ENCODE peak calls at places on chromosomes 6 and 20, in eight cellular contexts. Y is activated naive CD8-positive, alpha-beta T cell treated with anti-CD3 and anti-CD28 coated beads, Interleukin-2, amount 50 U/mL, for 24 hours; O is T-helper 2 cell treated with Interferon-gamma antibody and Interleukin-4, amounts not matched to agents 5 μg/mL and 100 μg/mL, for 36 hours; X is activated CD4-positive, alpha-beta T cell treated with anti-CD3 and anti-CD28 coated beads, Interleukin-2, amount 50 U/mL, for 48 hours; D is activated naive CD4-positive, alpha-beta T cell treated with Interleukin-2 at 50 U/mL for 16 hours; L is NCI-H1417; N is GM23248; B is left lung. E is an unnamed sample.

GRCh38 chr6:3732345-3733141 is 19.0 kb downstream of the PXDC1 start:
- DNase-seq in Y (peak; percentile 68), B (peak; percentile 74), X (peak; percentile 73), D (peak; percentile 66), N (peak; percentile 96), O (peak; percentile 41), L (peak; percentile 86), E (no peak)

GRCh38 chr6:112086744-112087135 is 542 bp downstream of the TUBE1 start:
- DNase-seq in L (peak; percentile 71), X (no peak), N (peak; percentile 72), O (no peak), D (no peak), B (no peak), Y (no peak), E (no peak)

GRCh38 chr6:20873425-20874190 is 339.4 kb downstream of the CDKAL1 start:
- DNase-seq in N (peak; percentile 5), B (no peak), Y (no peak), X (no peak), O (no peak), D (no peak), L (peak; percentile 30), E (no peak)

GRCh38 chr6:168229368-168229752 is 90.2 kb downstream of the DACT2 start:
- DNase-seq in L (no peak), B (no peak), N (no peak), Y (no peak), O (no peak), X (no peak), D (no peak), E (no peak)

GRCh38 chr6:108921547-108922331 is 73.5 kb downstream of the ARMC2 start:
- DNase-seq in X (peak; percentile 40), B (no peak), O (peak; percentile 54), Y (no peak), L (peak; percentile 66), D (peak; percentile 42), N (peak; percentile 71), E (no peak)

GRCh38 chr6:100296810-100297544 is 167.7 kb downstream of the SIM1 start:
- DNase-seq in L (peak; percentile 29), X (no peak), N (peak; percentile 86), Y (no peak), D (no peak), B (no peak), O (no peak), E (no peak)

GRCh38 chr20:64035066-64035932 is 683 bp upstream of the C20orf204 start:
- DNase-seq in Y (peak; percentile 60), D (peak; percentile 45), O (peak; percentile 47), L (no peak), B (no peak), N (no peak), X (peak; percentile 61), E (no peak)

GRCh38 chr20:44990425-44990824 is 24.1 kb downstream of the STK4 start:
- DNase-seq in X (peak; percentile 71), O (peak; percentile 60), Y (peak; percentile 56), B (no peak), N (peak; percentile 71), L (no peak), D (peak; percentile 63), E (no peak)

GRCh38 chr6:13355969-13356368 is 27.6 kb upstream of the TBC1D7 start:
- DNase-seq in D (peak; percentile 17), X (no peak), B (no peak), N (no peak), O (peak; percentile 60), Y (no peak), L (no peak), E (no peak)

GRCh38 chr20:51020657-51021056 is 2.2 kb downstream of the KCNG1 start:
- DNase-seq in B (no peak), L (no peak), N (no peak), X (no peak), Y (no peak), O (no peak), D (no peak), E (no peak)

GRCh38 chr20:34365765-34366213 is 2.7 kb downstream of the ITCH start:
- DNase-seq in Y (peak; percentile 35), B (no peak), D (no peak), L (no peak), N (no peak), X (no peak), O (peak; percentile 37), E (peak; percentile 24)